ENCODE peak calls at places on chromosomes 12 and 14, in ten cellular contexts. One of them, this sample, is unnamed.
A peak's percentile ranks its signal among the peaks of the same experiment; 100 is the strongest.

GRCh38 chr12:14896477-14897184 is 11.0 kb upstream of the MGP start:
- DNase-seq in thyroid gland: no peak
- DNase-seq in heart left ventricle: no peak
- DNase-seq in HCT116: no peak
- DNase-seq in K562: peak; percentile 55
- DNase-seq in esophagus squamous epithelium: no peak
- DNase-seq in uterus: no peak
- DNase-seq in IMR-90: peak; percentile 79
- DNase-seq in ovary: no peak
- DNase-seq in breast epithelium: no peak
- DNase-seq in this sample: no peak

GRCh38 chr14:20658246-20658645 is 16.8 kb upstream of the OR6S1 start:
- DNase-seq in esophagus squamous epithelium: no peak
- DNase-seq in breast epithelium: no peak
- DNase-seq in heart left ventricle: no peak
- DNase-seq in K562: no peak
- DNase-seq in uterus: no peak
- DNase-seq in HCT116: no peak
- DNase-seq in IMR-90: no peak
- DNase-seq in ovary: no peak
- DNase-seq in thyroid gland: no peak
- DNase-seq in this sample: no peak

GRCh38 chr12:45611061-45611460 is 118.4 kb upstream of the ARID2 start:
- DNase-seq in uterus: no peak
- DNase-seq in K562: no peak
- DNase-seq in thyroid gland: no peak
- DNase-seq in ovary: no peak
- DNase-seq in HCT116: no peak
- DNase-seq in breast epithelium: no peak
- DNase-seq in heart left ventricle: no peak
- DNase-seq in IMR-90: no peak
- DNase-seq in esophagus squamous epithelium: no peak
- DNase-seq in this sample: no peak

GRCh38 chr14:98551028-98551427 is 721.0 kb downstream of the BCL11B start:
- DNase-seq in breast epithelium: no peak
- DNase-seq in heart left ventricle: no peak
- DNase-seq in IMR-90: no peak
- DNase-seq in thyroid gland: no peak
- DNase-seq in K562: no peak
- DNase-seq in uterus: no peak
- DNase-seq in ovary: no peak
- DNase-seq in HCT116: no peak
- DNase-seq in esophagus squamous epithelium: no peak
- DNase-seq in this sample: no peak

GRCh38 chr12:21451529-21451928 is 14.1 kb downstream of the PYROXD1 start:
- DNase-seq in HCT116: no peak
- DNase-seq in thyroid gland: no peak
- DNase-seq in heart left ventricle: no peak
- DNase-seq in K562: no peak
- DNase-seq in ovary: no peak
- DNase-seq in IMR-90: peak; percentile 56
- DNase-seq in uterus: no peak
- DNase-seq in breast epithelium: no peak
- DNase-seq in esophagus squamous epithelium: no peak
- DNase-seq in this sample: no peak

GRCh38 chr12:59972941-59973340 is 377.1 kb downstream of the SLC16A7 start:
- DNase-seq in thyroid gland: no peak
- DNase-seq in IMR-90: peak; percentile 88
- DNase-seq in ovary: no peak
- DNase-seq in uterus: no peak
- DNase-seq in breast epithelium: no peak
- DNase-seq in K562: no peak
- DNase-seq in esophagus squamous epithelium: no peak
- DNase-seq in HCT116: peak; percentile 50
- DNase-seq in heart left ventricle: no peak
- DNase-seq in this sample: no peak

GRCh38 chr14:92316937-92317336 is 6.0 kb upstream of the SLC24A4 start:
- DNase-seq in HCT116: peak; percentile 61
- DNase-seq in breast epithelium: no peak
- DNase-seq in K562: no peak
- DNase-seq in uterus: no peak
- DNase-seq in ovary: no peak
- DNase-seq in thyroid gland: no peak
- DNase-seq in IMR-90: no peak
- DNase-seq in heart left ventricle: no peak
- DNase-seq in esophagus squamous epithelium: no peak
- DNase-seq in this sample: no peak

GRCh38 chr14:58298880-58299664 is 717 bp downstream of the ARID4A start:
- DNase-seq in HCT116: no peak
- DNase-seq in thyroid gland: peak; percentile 31
- DNase-seq in IMR-90: no peak
- DNase-seq in K562: peak; percentile 31
- DNase-seq in ovary: peak; percentile 32
- DNase-seq in heart left ventricle: peak; percentile 35
- DNase-seq in uterus: peak; percentile 30
- DNase-seq in breast epithelium: peak; percentile 42
- DNase-seq in esophagus squamous epithelium: no peak
- DNase-seq in this sample: peak; percentile 51

GRCh38 chr14:90726656-90727055 is 89.6 kb downstream of the TTC7B start:
- DNase-seq in K562: no peak
- DNase-seq in IMR-90: peak; percentile 37
- DNase-seq in breast epithelium: peak; percentile 55
- DNase-seq in ovary: no peak
- DNase-seq in uterus: peak; percentile 52
- DNase-seq in heart left ventricle: no peak
- DNase-seq in esophagus squamous epithelium: no peak
- DNase-seq in HCT116: peak; percentile 4
- DNase-seq in thyroid gland: peak; percentile 75
- DNase-seq in this sample: peak; percentile 46

GRCh38 chr12:112018571-112019237 is 5.5 kb downstream of the ERP29 start:
- DNase-seq in breast epithelium: no peak
- DNase-seq in esophagus squamous epithelium: no peak
- DNase-seq in HCT116: no peak
- DNase-seq in heart left ventricle: no peak
- DNase-seq in ovary: no peak
- DNase-seq in thyroid gland: no peak
- DNase-seq in IMR-90: peak; percentile 92
- DNase-seq in K562: no peak
- DNase-seq in uterus: no peak
- DNase-seq in this sample: no peak

GRCh38 chr12:3820122-3820521 is 53.1 kb downstream of the PARP11 start:
- DNase-seq in HCT116: no peak
- DNase-seq in IMR-90: peak; percentile 65
- DNase-seq in heart left ventricle: no peak
- DNase-seq in ovary: no peak
- DNase-seq in esophagus squamous epithelium: no peak
- DNase-seq in uterus: no peak
- DNase-seq in K562: no peak
- DNase-seq in thyroid gland: no peak
- DNase-seq in breast epithelium: no peak
- DNase-seq in this sample: no peak

GRCh38 chr14:50770586-50770985 is 60.4 kb downstream of the NIN start:
- DNase-seq in HCT116: no peak
- DNase-seq in heart left ventricle: no peak
- DNase-seq in thyroid gland: no peak
- DNase-seq in IMR-90: no peak
- DNase-seq in ovary: no peak
- DNase-seq in uterus: no peak
- DNase-seq in esophagus squamous epithelium: no peak
- DNase-seq in K562: no peak
- DNase-seq in breast epithelium: no peak
- DNase-seq in this sample: no peak

GRCh38 chr12:89707623-89707991 is 1.0 kb downstream of the ATP2B1 start:
- DNase-seq in breast epithelium: no peak
- DNase-seq in ovary: no peak
- DNase-seq in IMR-90: no peak
- DNase-seq in thyroid gland: peak; percentile 9
- DNase-seq in heart left ventricle: no peak
- DNase-seq in esophagus squamous epithelium: no peak
- DNase-seq in K562: peak; percentile 42
- DNase-seq in uterus: peak; percentile 20
- DNase-seq in HCT116: no peak
- DNase-seq in this sample: peak; percentile 24

GRCh38 chr12:89709157-89709993 is 737 bp upstream of the ATP2B1 start:
- DNase-seq in K562: peak; percentile 98
- DNase-seq in IMR-90: peak; percentile 99
- DNase-seq in HCT116: peak; percentile 97
- DNase-seq in ovary: peak; percentile 99
- DNase-seq in heart left ventricle: peak; percentile 100
- DNase-seq in uterus: peak; percentile 98
- DNase-seq in thyroid gland: peak; percentile 99
- DNase-seq in breast epithelium: peak; percentile 98
- DNase-seq in esophagus squamous epithelium: peak; percentile 96
- DNase-seq in this sample: peak; percentile 99

GRCh38 chr12:89709994-89710872 is 1.6 kb upstream of the ATP2B1 start:
- DNase-seq in thyroid gland: peak; percentile 56
- DNase-seq in heart left ventricle: peak; percentile 64
- DNase-seq in HCT116: no peak
- DNase-seq in uterus: peak; percentile 67
- DNase-seq in K562: no peak
- DNase-seq in esophagus squamous epithelium: no peak
- DNase-seq in ovary: peak; percentile 60
- DNase-seq in IMR-90: peak; percentile 54
- DNase-seq in breast epithelium: peak; percentile 24
- DNase-seq in this sample: peak; percentile 49

GRCh38 chr12:89707992-89708792 is 446 bp downstream of the ATP2B1 start:
- DNase-seq in K562: peak; percentile 57
- DNase-seq in heart left ventricle: peak; percentile 42
- DNase-seq in thyroid gland: peak; percentile 49
- DNase-seq in uterus: peak; percentile 37
- DNase-seq in esophagus squamous epithelium: no peak
- DNase-seq in IMR-90: peak; percentile 17
- DNase-seq in ovary: peak; percentile 37
- DNase-seq in breast epithelium: peak; percentile 26
- DNase-seq in HCT116: no peak
- DNase-seq in this sample: peak; percentile 38

DNA sequence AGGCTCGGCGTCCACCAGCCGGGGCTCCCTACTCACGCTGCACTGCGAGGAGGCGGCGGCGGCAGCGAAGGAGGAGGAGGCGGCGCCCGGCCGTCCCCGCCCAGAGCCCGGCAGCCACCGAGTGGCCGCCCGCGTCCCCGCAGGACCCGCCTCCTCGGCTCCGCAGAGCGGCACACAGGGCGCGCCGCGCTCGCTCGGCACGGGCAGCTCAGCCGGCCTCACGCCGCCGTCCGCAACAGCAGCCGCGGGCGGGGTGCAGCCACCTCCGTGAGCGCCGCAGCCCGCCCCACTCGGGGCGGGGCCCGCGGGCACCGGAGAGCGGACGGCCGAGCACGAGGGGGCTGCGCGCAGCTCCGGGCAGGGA is at the start of gene ATP2B1:
- DNase-seq in thyroid gland: peak; percentile 88
- DNase-seq in IMR-90: peak; percentile 83
- DNase-seq in ovary: peak; percentile 78
- DNase-seq in uterus: peak; percentile 86
- DNase-seq in esophagus squamous epithelium: peak; percentile 37
- DNase-seq in HCT116: peak; percentile 47
- DNase-seq in K562: peak; percentile 89
- DNase-seq in heart left ventricle: peak; percentile 90
- DNase-seq in breast epithelium: peak; percentile 82
- DNase-seq in this sample: peak; percentile 90
- TF ChIP-seq POLR2A in thyroid gland: peak; percentile 81
- TF ChIP-seq POLR2A in IMR-90: peak; percentile 89
- TF ChIP-seq POLR2A in ovary: peak; percentile 47
- TF ChIP-seq POLR2A in uterus: peak; percentile 94
- TF ChIP-seq POLR2A in esophagus squamous epithelium: peak; percentile 96
- TF ChIP-seq POLR2A in HCT116: no peak
- TF ChIP-seq POLR2A in K562: no peak
- TF ChIP-seq POLR2A in heart left ventricle: peak; percentile 84
- TF ChIP-seq POLR2A in breast epithelium: no peak
- TF ChIP-seq POLR2A in this sample: peak; percentile 97

DNA sequence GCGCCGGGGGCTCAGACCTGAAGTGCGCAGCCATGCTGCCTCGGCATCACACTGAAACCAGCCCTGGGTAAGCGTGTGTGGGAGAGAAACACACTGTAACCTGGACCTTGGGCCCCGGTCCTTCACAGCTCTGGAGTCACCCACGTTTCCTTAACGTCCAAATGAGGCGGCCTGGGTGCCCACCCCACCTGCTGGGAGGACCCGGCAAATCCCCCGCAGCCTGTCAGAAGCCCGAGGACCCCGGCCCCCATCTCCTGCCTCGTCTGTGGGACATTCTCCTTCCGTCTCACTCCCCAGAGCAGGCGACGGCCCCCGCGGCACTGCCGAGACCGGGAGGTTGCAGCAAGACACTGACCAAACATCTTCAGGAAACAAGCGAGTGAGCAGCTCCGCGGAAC is 66.5 kb upstream of the GALNT9 start:
- DNase-seq in uterus: no peak
- DNase-seq in HCT116: no peak
- DNase-seq in heart left ventricle: no peak
- DNase-seq in IMR-90: no peak
- DNase-seq in thyroid gland: no peak
- DNase-seq in ovary: no peak
- DNase-seq in esophagus squamous epithelium: no peak
- DNase-seq in breast epithelium: no peak
- DNase-seq in K562: no peak
- DNase-seq in this sample: no peak
- H3K27me3 ChIP-seq in uterus: peaks cover 24% of the 10 kb centered on the region
- H3K27me3 ChIP-seq in HCT116: no peaks in the 10 kb centered on the region
- H3K27me3 ChIP-seq in heart left ventricle: peaks cover 27% of the 10 kb centered on the region
- H3K27me3 ChIP-seq in IMR-90: peaks cover 12% of the 10 kb centered on the region
- H3K27me3 ChIP-seq in thyroid gland: no peaks in the 10 kb centered on the region
- H3K27me3 ChIP-seq in ovary: no peaks in the 10 kb centered on the region
- H3K27me3 ChIP-seq in esophagus squamous epithelium: peaks cover 13% of the 10 kb centered on the region
- H3K27me3 ChIP-seq in breast epithelium: peaks cover 3% of the 10 kb centered on the region
- H3K27me3 ChIP-seq in K562: peaks cover 14% of the 10 kb centered on the region
- H3K27me3 ChIP-seq in this sample: peaks cover 27% of the 10 kb centered on the region

GRCh38 chr12:12266873-12267634 is at the start of gene LRP6:
- DNase-seq in esophagus squamous epithelium: no peak
- DNase-seq in thyroid gland: peak; percentile 93
- DNase-seq in breast epithelium: peak; percentile 78
- DNase-seq in heart left ventricle: peak; percentile 94
- DNase-seq in IMR-90: peak; percentile 94
- DNase-seq in uterus: peak; percentile 90
- DNase-seq in K562: peak; percentile 91
- DNase-seq in HCT116: peak; percentile 88
- DNase-seq in ovary: peak; percentile 93
- DNase-seq in this sample: peak; percentile 93
- TF ChIP-seq POLR2A in esophagus squamous epithelium: peak; percentile 73
- TF ChIP-seq POLR2A in thyroid gland: peak; percentile 31
- TF ChIP-seq POLR2A in breast epithelium: peak; percentile 67
- TF ChIP-seq POLR2A in heart left ventricle: peak; percentile 45
- TF ChIP-seq POLR2A in IMR-90: peak; percentile 94
- TF ChIP-seq POLR2A in uterus: peak; percentile 64
- TF ChIP-seq POLR2A in K562: peak; percentile 79
- TF ChIP-seq POLR2A in HCT116: peak; percentile 67
- TF ChIP-seq POLR2A in ovary: peak; percentile 79
- TF ChIP-seq POLR2A in this sample: peak; percentile 84

DNA sequence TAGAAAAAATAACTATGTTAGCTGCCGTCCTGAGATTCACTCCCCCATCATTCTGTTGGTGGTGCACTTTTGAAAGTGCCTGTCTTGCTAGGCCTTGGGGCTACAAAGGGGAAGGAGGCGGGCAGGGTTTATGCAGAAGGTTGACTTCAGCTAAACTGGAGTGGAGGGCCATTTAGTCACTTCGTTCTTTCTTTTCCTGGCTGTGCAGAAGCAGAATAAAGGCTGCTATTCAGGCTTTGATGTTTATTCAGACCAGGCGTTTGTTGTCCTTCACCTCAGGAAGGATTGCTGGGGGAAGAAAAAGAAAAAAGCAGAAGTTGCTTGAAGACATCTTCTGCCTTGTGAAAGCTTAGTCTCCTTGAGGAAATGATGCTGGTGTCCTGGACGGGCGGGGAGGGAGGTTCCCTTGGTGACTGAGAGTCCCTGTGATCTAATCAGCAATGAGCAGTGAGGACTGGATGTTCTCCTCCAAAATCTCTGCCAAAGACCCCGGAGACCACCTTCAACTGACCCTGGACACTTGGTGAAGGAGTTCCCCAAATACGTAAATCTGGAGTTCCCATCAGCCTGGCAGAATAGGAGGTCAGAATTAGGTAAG is 4.0 kb downstream of the GLT1D1 start:
- DNase-seq in IMR-90: no peak
- DNase-seq in thyroid gland: no peak
- DNase-seq in breast epithelium: no peak
- DNase-seq in K562: no peak
- DNase-seq in esophagus squamous epithelium: no peak
- DNase-seq in HCT116: no peak
- DNase-seq in heart left ventricle: no peak
- DNase-seq in uterus: no peak
- DNase-seq in ovary: no peak
- DNase-seq in this sample: peak; percentile 43
- H3K27me3 ChIP-seq in IMR-90: no peaks in the 10 kb centered on the region
- H3K27me3 ChIP-seq in thyroid gland: no peaks in the 10 kb centered on the region
- H3K27me3 ChIP-seq in breast epithelium: no peaks in the 10 kb centered on the region
- H3K27me3 ChIP-seq in K562: peaks cover 18% of the 10 kb centered on the region
- H3K27me3 ChIP-seq in esophagus squamous epithelium: no peaks in the 10 kb centered on the region
- H3K27me3 ChIP-seq in HCT116: no peaks in the 10 kb centered on the region
- H3K27me3 ChIP-seq in heart left ventricle: peaks cover 14% of the 10 kb centered on the region
- H3K27me3 ChIP-seq in uterus: no peaks in the 10 kb centered on the region
- H3K27me3 ChIP-seq in ovary: no peaks in the 10 kb centered on the region
- H3K27me3 ChIP-seq in this sample: no peaks in the 10 kb centered on the region